ENCODE peak calls at places on chromosomes 1 and 21, in four cellular contexts. U, V, B and N are unnamed samples.

GRCh38 chr1:111786669-111787207 is 31.0 kb downstream of the DDX20 start:
- DNase-seq in B (no peak), V (no peak), U (no peak), N (no peak)

GRCh38 chr21:23887709-23888303 is 1719.5 kb downstream of the MRPL39 start:
- DNase-seq in B (no peak), V (no peak), U (no peak), N (no peak)

GRCh38 chr1:36560621-36561364 is 78.1 kb upstream of the CSF3R start:
- DNase-seq in V (no peak), B (no peak), U (no peak), N (no peak)

GRCh38 chr1:44645466-44646244 is 28.6 kb downstream of the TMEM53 start:
- DNase-seq in V (peak; percentile 42), U (no peak), B (no peak), N (peak; percentile 97)

GRCh38 chr1:24119489-24119858 is 7.5 kb upstream of the MYOM3 start:
- DNase-seq in U (no peak), B (no peak), V (no peak), N (no peak)

GRCh38 chr1:108913105-108913948 is 36.5 kb downstream of the GPSM2 start:
- DNase-seq in V (no peak), B (no peak), U (no peak), N (no peak)

GRCh38 chr1:206859082-206859491 is 6.3 kb upstream of the IL20 start:
- DNase-seq in U (no peak), B (no peak), V (no peak), N (no peak)

GRCh38 chr1:83999316-83999819 is 436 bp upstream of the TTLL7 start:
- DNase-seq in V (peak; percentile 65), B (peak; percentile 88), U (peak; percentile 71), N (peak; percentile 92)

GRCh38 chr1:228861830-228862176 is 126.5 kb downstream of the RHOU start:
- DNase-seq in B (no peak), V (no peak), U (no peak), N (no peak)

GRCh38 chr1:18256318-18257235 is 149.0 kb downstream of the IGSF21 start:
- DNase-seq in B (peak; percentile 96), V (no peak), U (no peak), N (no peak)

GRCh38 chr21:45745256-45745655 is 101.7 kb downstream of the PCBP3 start:
- DNase-seq in U (no peak), V (no peak), B (no peak), N (no peak)

GRCh38 chr1:7550261-7550850 is 220.7 kb upstream of the VAMP3 start:
- DNase-seq in V (no peak), B (peak; percentile 80), U (peak; percentile 37), N (no peak)

GRCh38 chr1:42949312-42950145 is 9.1 kb downstream of the SLC2A1 start:
- DNase-seq in U (no peak), V (peak; percentile 64), B (peak; percentile 12), N (no peak)

GRCh38 chr1:99619583-99619982 is 26.3 kb upstream of the PALMD start:
- DNase-seq in V (no peak), B (no peak), U (no peak), N (no peak)

GRCh38 chr1:175845371-175845770 is 102.0 kb upstream of the TNR start:
- DNase-seq in V (no peak), B (no peak), U (no peak), N (no peak)

GRCh38 chr1:155278689-155279160 is 1.5 kb downstream of the HCN3 start:
- DNase-seq in V (no peak), B (no peak), U (no peak), N (no peak)

GRCh38 chr1:47232187-47232874 is at the start of gene TAL1:
- DNase-seq in U (no peak), B (peak; percentile 79), V (no peak), N (no peak)

GRCh38 chr1:114725230-114725629 is 8.7 kb upstream of the NRAS start:
- DNase-seq in V (no peak), U (no peak), B (no peak), N (peak; percentile 6)

GRCh38 chr1:37930246-37931142 is 16.4 kb downstream of the INPP5B start:
- DNase-seq in V (no peak), U (peak; percentile 67), B (no peak), N (peak; percentile 36)

GRCh38 chr1:156941675-156942074 is 21.2 kb downstream of the LRRC71 start:
- DNase-seq in U (no peak), V (no peak), B (no peak), N (no peak)

GRCh38 chr1:26719205-26719604 is 23.4 kb downstream of the ARID1A start:
- DNase-seq in B (no peak), V (no peak), U (no peak), N (no peak)
- H3K4me1 ChIP-seq in B (peaks cover 53% of the 10 kb centered on the region), V (peaks cover 15% of the 10 kb centered on the region), U (peaks cover 99% of the 10 kb centered on the region), N (peaks cover 32% of the 10 kb centered on the region)

GRCh38 chr1:204928671-204929486 is 58.2 kb downstream of the NFASC start:
- DNase-seq in B (no peak), V (no peak), U (no peak), N (no peak)

GRCh38 chr1:204932573-204932909 is 61.9 kb downstream of the NFASC start:
- DNase-seq in B (no peak), V (no peak), U (no peak), N (no peak)

GRCh38 chr1:204931313-204931712 is 60.7 kb downstream of the NFASC start:
- DNase-seq in B (no peak), U (no peak), V (no peak), N (no peak)

GRCh38 chr1:204929487-204930185 is 59.0 kb downstream of the NFASC start:
- DNase-seq in V (no peak), B (no peak), U (no peak), N (no peak)

DNA sequence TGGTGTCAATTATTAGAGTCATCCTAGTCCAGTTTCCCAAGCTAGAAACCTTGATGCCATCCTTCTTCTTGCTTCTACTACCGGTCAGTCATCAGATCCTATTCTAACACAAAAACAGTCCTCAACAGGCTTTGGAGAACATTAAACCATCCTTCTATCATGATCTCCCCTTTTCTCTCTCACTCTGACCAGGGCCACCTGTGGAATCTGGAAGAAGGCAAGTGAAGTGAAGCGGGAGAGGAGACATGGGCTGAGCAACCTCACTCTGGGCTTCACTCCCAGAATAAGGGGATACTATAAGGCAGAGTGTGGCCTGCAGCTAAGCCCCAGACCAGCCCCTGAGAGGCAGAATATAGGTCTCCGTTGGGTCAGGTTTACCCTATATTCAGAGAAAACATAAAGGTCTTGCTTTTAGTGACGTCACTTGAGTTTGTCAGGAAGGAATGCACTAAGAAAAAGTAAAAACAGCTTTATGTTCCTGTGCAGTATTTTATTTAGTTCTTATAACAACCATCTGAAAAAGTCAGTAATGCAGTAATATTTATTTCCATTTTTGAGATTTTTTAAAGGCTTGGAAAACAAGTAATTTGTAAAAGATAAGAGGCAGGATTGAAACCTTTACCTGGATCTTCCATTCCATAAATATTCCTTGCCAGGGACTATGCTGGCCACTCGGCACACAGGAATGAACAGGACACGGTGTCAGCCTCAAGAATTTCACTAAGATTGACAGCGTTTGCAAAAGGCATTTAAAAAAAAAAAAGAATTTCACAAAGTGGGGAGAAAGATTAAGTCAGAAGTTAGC is 61.3 kb downstream of the NFASC start:
- DNase-seq in B (no peak), V (no peak), U (no peak), N (no peak)
- H3K4me1 ChIP-seq in B (peaks cover 39% of the 10 kb centered on the region), V (no peaks in the 10 kb centered on the region), U (no peaks in the 10 kb centered on the region), N (no peaks in the 10 kb centered on the region)

DNA sequence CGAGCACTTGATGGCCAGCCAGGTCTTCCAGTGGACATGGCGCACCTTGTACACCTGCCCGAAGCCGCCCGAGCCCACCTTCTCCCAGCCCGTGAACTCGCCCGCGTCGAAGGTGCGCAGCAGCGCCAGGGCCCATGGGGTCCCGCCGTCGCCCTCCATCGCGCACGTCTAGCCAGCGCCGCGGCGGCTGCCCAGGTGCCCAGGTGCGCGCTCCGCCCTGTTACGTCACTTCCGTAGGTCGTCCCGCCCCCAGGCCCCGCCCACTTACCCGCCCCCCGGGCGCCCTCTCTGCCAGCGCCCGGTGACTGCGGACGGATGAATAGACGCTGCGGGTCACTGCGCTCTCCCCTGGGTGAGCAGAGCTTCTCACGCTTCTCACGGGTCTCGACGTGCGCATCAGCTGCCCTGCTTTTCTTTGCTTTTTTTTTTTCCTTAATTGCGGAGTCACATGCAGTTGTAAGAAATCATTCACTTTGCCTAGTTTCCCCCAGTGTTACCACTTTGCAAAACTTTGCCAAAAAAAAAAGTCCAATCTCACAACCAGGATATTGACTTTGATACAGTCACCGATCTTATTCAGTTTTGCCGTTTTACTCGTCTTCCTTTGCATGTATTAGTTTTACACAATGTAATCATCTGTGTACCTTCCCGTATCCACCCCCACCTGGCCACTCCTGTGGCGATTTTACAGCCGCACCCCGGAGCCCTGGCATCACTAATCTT is at the start of gene RIPK4:
- DNase-seq in B (peak; percentile 91), V (no peak), U (peak; percentile 73), N (peak; percentile 93)
- H3K4me1 ChIP-seq in B (peaks cover 49% of the 10 kb centered on the region), V (peaks cover 24% of the 10 kb centered on the region), U (peaks cover 48% of the 10 kb centered on the region), N (peaks cover 20% of the 10 kb centered on the region)

GRCh38 chr1:41501581-41501980 is 17.1 kb upstream of the EDN2 start:
- DNase-seq in B (no peak), U (no peak), V (no peak), N (no peak)
- H3K4me1 ChIP-seq in B (peaks cover 6% of the 10 kb centered on the region), U (peaks cover 40% of the 10 kb centered on the region), V (peaks cover 38% of the 10 kb centered on the region), N (peaks cover 13% of the 10 kb centered on the region)

GRCh38 chr1:31661856-31662255 is 17.2 kb upstream of the PEF1 start:
- DNase-seq in V (no peak), U (no peak), B (no peak), N (peak; percentile 78)
- H3K4me1 ChIP-seq in V (peaks cover 18% of the 10 kb centered on the region), U (peaks cover 19% of the 10 kb centered on the region), B (no peaks in the 10 kb centered on the region), N (peaks cover 9% of the 10 kb centered on the region)